ENCODE peak calls at places on chromosome 20, in seven cellular contexts. One of them, this sample, is unnamed.

GRCh38 chr20:1964061-1964460 is 29.8 kb downstream of the PDYN start:
- DNase-seq in A549: no peak
- DNase-seq in HCT116: no peak
- DNase-seq in HepG2: no peak
- DNase-seq in H1: no peak
- DNase-seq in K562: no peak
- DNase-seq in GM12878: no peak
- DNase-seq in this sample: no peak

GRCh38 chr20:53934421-53935352 is 135.7 kb downstream of the BCAS1 start:
- DNase-seq in A549: peak
- DNase-seq in HCT116: no peak
- DNase-seq in HepG2: no peak
- DNase-seq in H1: no peak
- DNase-seq in K562: peak
- DNase-seq in GM12878: no peak
- DNase-seq in this sample: peak

GRCh38 chr20:43857127-43857526 is 57.5 kb upstream of the TOX2 start:
- DNase-seq in A549: no peak
- DNase-seq in HCT116: no peak
- DNase-seq in HepG2: no peak
- DNase-seq in H1: no peak
- DNase-seq in K562: no peak
- DNase-seq in GM12878: no peak
- DNase-seq in this sample: no peak

GRCh38 chr20:46872315-46873211 is 22.1 kb upstream of the EYA2 start:
- DNase-seq in A549: peak
- DNase-seq in HCT116: peak
- DNase-seq in HepG2: no peak
- DNase-seq in H1: no peak
- DNase-seq in K562: peak
- DNase-seq in GM12878: no peak
- DNase-seq in this sample: peak

GRCh38 chr20:45289942-45290676 is 16.5 kb upstream of the RBPJL start:
- DNase-seq in A549: no peak
- DNase-seq in HCT116: no peak
- DNase-seq in HepG2: no peak
- DNase-seq in H1: no peak
- DNase-seq in K562: no peak
- DNase-seq in GM12878: no peak
- DNase-seq in this sample: no peak

GRCh38 chr20:46302119-46302518 is 6.2 kb downstream of the CDH22 start:
- DNase-seq in A549: no peak
- DNase-seq in HCT116: no peak
- DNase-seq in HepG2: no peak
- DNase-seq in H1: no peak
- DNase-seq in K562: no peak
- DNase-seq in GM12878: no peak
- DNase-seq in this sample: no peak

GRCh38 chr20:37154684-37155298 is 24.3 kb upstream of the RPN2 start:
- DNase-seq in A549: no peak
- DNase-seq in HCT116: no peak
- DNase-seq in HepG2: no peak
- DNase-seq in H1: no peak
- DNase-seq in K562: peak
- DNase-seq in GM12878: no peak
- DNase-seq in this sample: no peak

GRCh38 chr20:48656661-48657211 is 171.1 kb downstream of the PREX1 start:
- DNase-seq in A549: peak
- DNase-seq in HCT116: peak
- DNase-seq in HepG2: peak
- DNase-seq in H1: no peak
- DNase-seq in K562: peak
- DNase-seq in GM12878: no peak
- DNase-seq in this sample: no peak

GRCh38 chr20:46826343-46826984 is 68.2 kb upstream of the EYA2 start:
- DNase-seq in A549: peak
- DNase-seq in HCT116: no peak
- DNase-seq in HepG2: no peak
- DNase-seq in H1: no peak
- DNase-seq in K562: no peak
- DNase-seq in GM12878: no peak
- DNase-seq in this sample: peak

GRCh38 chr20:58224974-58225373 is 3.5 kb downstream of the ANKRD60 start:
- DNase-seq in A549: no peak
- DNase-seq in HCT116: no peak
- DNase-seq in HepG2: no peak
- DNase-seq in H1: no peak
- DNase-seq in K562: no peak
- DNase-seq in GM12878: no peak
- DNase-seq in this sample: peak

GRCh38 chr20:17570347-17571152 is 675 bp downstream of the DSTN start:
- DNase-seq in A549: peak
- DNase-seq in HCT116: peak
- DNase-seq in HepG2: peak
- DNase-seq in H1: no peak
- DNase-seq in K562: peak
- DNase-seq in GM12878: no peak
- DNase-seq in this sample: peak

GRCh38 chr20:63976980-63977391 is 2.5 kb downstream of the SAMD10 start:
- DNase-seq in A549: no peak
- DNase-seq in HCT116: no peak
- DNase-seq in HepG2: no peak
- DNase-seq in H1: no peak
- DNase-seq in K562: no peak
- DNase-seq in GM12878: no peak
- DNase-seq in this sample: no peak

GRCh38 chr20:4581838-4582237 is 139.9 kb upstream of the PRND start:
- DNase-seq in A549: no peak
- DNase-seq in HCT116: no peak
- DNase-seq in HepG2: no peak
- DNase-seq in H1: no peak
- DNase-seq in K562: no peak
- DNase-seq in GM12878: no peak
- DNase-seq in this sample: no peak

GRCh38 chr20:58877374-58878360 is 25.2 kb downstream of the GNAS start:
- DNase-seq in A549: no peak
- DNase-seq in HCT116: no peak
- DNase-seq in HepG2: no peak
- DNase-seq in H1: no peak
- DNase-seq in K562: no peak
- DNase-seq in GM12878: no peak
- DNase-seq in this sample: no peak

GRCh38 chr20:49935746-49936152 is 448 bp upstream of the RNF114 start:
- DNase-seq in A549: no peak
- DNase-seq in HCT116: no peak
- DNase-seq in HepG2: no peak
- DNase-seq in H1: no peak
- DNase-seq in K562: no peak
- DNase-seq in GM12878: no peak
- DNase-seq in this sample: no peak

GRCh38 chr20:49937023-49937929 is 1.1 kb downstream of the RNF114 start:
- DNase-seq in A549: no peak
- DNase-seq in HCT116: no peak
- DNase-seq in HepG2: no peak
- DNase-seq in H1: no peak
- DNase-seq in K562: peak
- DNase-seq in GM12878: no peak
- DNase-seq in this sample: no peak

GRCh38 chr20:49941456-49941855 is 5.3 kb downstream of the RNF114 start:
- DNase-seq in A549: no peak
- DNase-seq in HCT116: no peak
- DNase-seq in HepG2: no peak
- DNase-seq in H1: no peak
- DNase-seq in K562: no peak
- DNase-seq in GM12878: no peak
- DNase-seq in this sample: no peak

GRCh38 chr20:49936153-49937022 is at the start of gene RNF114:
- DNase-seq in A549: peak
- DNase-seq in HCT116: peak
- DNase-seq in HepG2: peak
- DNase-seq in H1: peak
- DNase-seq in K562: peak
- DNase-seq in GM12878: no peak
- DNase-seq in this sample: peak

DNA sequence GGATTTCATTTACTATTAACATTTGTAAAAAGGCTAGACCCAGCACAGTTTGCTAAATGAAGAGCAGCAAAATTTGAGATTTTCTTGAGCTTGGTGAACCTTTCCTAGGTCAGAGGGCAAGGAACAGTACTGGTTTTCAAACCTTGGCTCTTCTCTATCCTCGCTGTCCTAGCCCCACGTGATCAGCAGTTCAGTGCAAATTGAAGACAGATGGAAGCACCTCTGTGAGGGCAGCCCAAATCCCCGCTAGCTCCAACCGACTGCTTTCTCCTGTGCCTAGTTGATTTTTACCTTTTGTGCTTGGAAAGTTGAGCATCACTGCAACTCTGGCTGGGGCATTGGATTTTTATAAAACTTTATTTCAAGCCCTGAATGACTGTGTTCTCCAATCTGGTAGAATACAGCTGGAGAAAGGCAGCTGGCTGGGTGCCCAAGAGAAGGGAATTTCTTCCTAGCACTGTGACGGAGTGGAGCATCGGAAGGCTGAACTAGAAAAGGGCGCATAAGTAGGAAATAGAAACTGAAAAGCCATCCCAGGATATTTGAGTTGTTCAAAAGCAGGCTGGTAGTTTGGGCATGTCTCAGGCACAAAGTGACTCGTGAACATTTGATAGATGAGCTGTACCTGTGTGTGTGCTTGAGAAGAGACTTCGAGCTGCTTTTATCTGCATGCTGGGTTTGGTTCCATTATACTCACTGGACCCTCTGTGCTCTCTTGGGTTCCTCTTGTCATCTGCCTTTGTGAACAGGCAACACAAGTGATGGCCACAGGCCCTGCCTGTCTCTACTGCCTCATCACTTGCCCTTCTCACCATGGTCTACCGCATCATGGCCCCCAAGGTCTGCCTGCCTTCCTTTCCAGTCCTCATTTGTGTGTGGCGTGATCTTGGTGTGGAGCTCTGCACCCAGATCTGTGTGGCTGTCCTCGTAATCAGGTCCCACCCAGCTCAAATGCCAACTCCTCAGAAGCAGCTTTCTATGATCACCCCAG is 2.3 kb downstream of the RNF114 start:
- DNase-seq in A549: no peak
- DNase-seq in HCT116: no peak
- DNase-seq in HepG2: no peak
- DNase-seq in H1: no peak
- DNase-seq in K562: no peak
- DNase-seq in GM12878: no peak
- DNase-seq in this sample: peak
- TF ChIP-seq CEBPB in A549: no peak
- TF ChIP-seq CEBPB in HCT116: no peak
- TF ChIP-seq CEBPB in HepG2: no peak
- TF ChIP-seq CEBPB in H1: no peak
- TF ChIP-seq CEBPB in K562: no peak
- TF ChIP-seq CEBPB in GM12878: no peak
- TF ChIP-seq CEBPB in this sample: no peak

GRCh38 chr20:51565298-51565697 is 22.8 kb upstream of the NFATC2 start:
- DNase-seq in A549: no peak
- DNase-seq in HCT116: no peak
- DNase-seq in HepG2: no peak
- DNase-seq in H1: no peak
- DNase-seq in K562: no peak
- DNase-seq in GM12878: no peak
- DNase-seq in this sample: no peak
- TF ChIP-seq CEBPB in A549: no peak
- TF ChIP-seq CEBPB in HCT116: no peak
- TF ChIP-seq CEBPB in HepG2: no peak
- TF ChIP-seq CEBPB in H1: no peak
- TF ChIP-seq CEBPB in K562: no peak
- TF ChIP-seq CEBPB in GM12878: no peak
- TF ChIP-seq CEBPB in this sample: no peak

DNA sequence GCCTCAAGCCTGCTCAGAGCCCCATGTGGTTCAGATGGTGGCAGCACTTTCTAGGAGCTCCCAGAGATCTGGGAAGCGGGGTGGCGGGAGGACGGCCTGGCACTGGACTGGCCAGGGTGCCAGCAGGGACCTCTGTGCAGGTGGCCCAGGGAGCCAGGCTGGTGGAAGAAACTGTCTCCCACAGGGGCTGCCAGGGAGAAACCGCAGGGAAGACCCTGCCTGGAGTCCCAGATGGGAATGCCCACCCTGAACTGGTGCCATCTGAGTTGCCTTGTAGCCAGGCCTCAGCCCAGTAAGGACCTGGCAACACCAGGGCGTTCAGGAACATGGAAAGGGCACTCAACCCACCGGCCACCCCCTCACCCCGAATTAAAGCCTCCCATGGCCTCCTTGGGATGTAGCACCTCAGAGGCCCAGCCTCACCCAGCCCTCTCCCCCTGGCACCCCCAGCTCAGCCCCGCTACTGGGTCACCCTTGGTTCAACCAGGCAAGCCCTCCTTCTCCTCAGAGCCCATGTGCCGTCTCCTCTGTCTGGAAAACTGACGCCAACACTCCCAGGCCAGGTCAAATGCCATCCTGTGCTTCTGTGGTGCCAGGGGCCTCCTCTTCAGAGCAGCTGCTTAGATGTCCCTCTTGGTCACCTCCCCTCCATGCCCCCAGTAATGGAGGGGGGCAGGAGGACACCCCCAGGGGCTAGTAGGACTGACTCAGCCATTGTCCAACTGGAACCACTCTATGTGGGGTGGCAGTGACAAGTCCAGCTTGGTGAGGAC is 5.9 kb upstream of the C20orf144 start:
- DNase-seq in A549: no peak
- DNase-seq in HCT116: no peak
- DNase-seq in HepG2: no peak
- DNase-seq in H1: no peak
- DNase-seq in K562: no peak
- DNase-seq in GM12878: no peak
- DNase-seq in this sample: no peak
- TF ChIP-seq CEBPB in A549: no peak
- TF ChIP-seq CEBPB in HCT116: no peak
- TF ChIP-seq CEBPB in HepG2: no peak
- TF ChIP-seq CEBPB in H1: no peak
- TF ChIP-seq CEBPB in K562: no peak
- TF ChIP-seq CEBPB in GM12878: no peak
- TF ChIP-seq CEBPB in this sample: no peak

GRCh38 chr20:6836821-6837374 is 69.4 kb downstream of the BMP2 start:
- DNase-seq in A549: no peak
- DNase-seq in HCT116: no peak
- DNase-seq in HepG2: no peak
- DNase-seq in H1: no peak
- DNase-seq in K562: no peak
- DNase-seq in GM12878: no peak
- DNase-seq in this sample: no peak

GRCh38 chr20:6837730-6838129 is 70.2 kb downstream of the BMP2 start:
- DNase-seq in A549: no peak
- DNase-seq in HCT116: no peak
- DNase-seq in HepG2: no peak
- DNase-seq in H1: no peak
- DNase-seq in K562: no peak
- DNase-seq in GM12878: no peak
- DNase-seq in this sample: no peak

GRCh38 chr20:6841128-6841527 is 73.6 kb downstream of the BMP2 start:
- DNase-seq in A549: no peak
- DNase-seq in HCT116: no peak
- DNase-seq in HepG2: no peak
- DNase-seq in H1: no peak
- DNase-seq in K562: no peak
- DNase-seq in GM12878: no peak
- DNase-seq in this sample: no peak

GRCh38 chr20:6835609-6836008 is 68.1 kb downstream of the BMP2 start:
- DNase-seq in A549: no peak
- DNase-seq in HCT116: no peak
- DNase-seq in HepG2: no peak
- DNase-seq in H1: no peak
- DNase-seq in K562: no peak
- DNase-seq in GM12878: no peak
- DNase-seq in this sample: no peak

GRCh38 chr20:6838181-6838826 is 70.8 kb downstream of the BMP2 start:
- DNase-seq in A549: no peak
- DNase-seq in HCT116: no peak
- DNase-seq in HepG2: no peak
- DNase-seq in H1: no peak
- DNase-seq in K562: no peak
- DNase-seq in GM12878: peak
- DNase-seq in this sample: no peak
- TF ChIP-seq CEBPB in A549: no peak
- TF ChIP-seq CEBPB in HCT116: no peak
- TF ChIP-seq CEBPB in HepG2: no peak
- TF ChIP-seq CEBPB in H1: no peak
- TF ChIP-seq CEBPB in K562: no peak
- TF ChIP-seq CEBPB in GM12878: no peak
- TF ChIP-seq CEBPB in this sample: no peak